ENCODE peak calls at places on chromosomes 7 and 10, in ten cellular contexts. E, Z, C, T, O, S, N, I, L and Y are unnamed samples.
A peak's percentile ranks its signal among the peaks of the same experiment; 100 is the strongest.

GRCh38 chr10:33041783-33042437 is 83.9 kb upstream of the ITGB1 start:
- DNase-seq in E (no peak), Z (no peak), C (no peak), T (no peak), O (no peak), S (no peak), N (no peak), I (no peak), L (no peak), Y (no peak)

GRCh38 chr10:71939304-71939703 is 24.9 kb upstream of the CHST3 start:
- DNase-seq in E (no peak), Z (no peak), C (no peak), T (no peak), O (no peak), S (no peak), N (no peak), I (peak; percentile 67), L (no peak), Y (no peak)

GRCh38 chr7:121505540-121506182 is 109.6 kb upstream of the FAM3C start:
- DNase-seq in E (no peak), Z (no peak), C (no peak), T (no peak), O (no peak), S (no peak), N (no peak), I (no peak), L (no peak), Y (no peak)

GRCh38 chr10:127344346-127344745 is 148.0 kb upstream of the INSYN2A start:
- DNase-seq in E (no peak), Z (no peak), C (no peak), T (no peak), O (no peak), S (no peak), N (no peak), I (no peak), L (no peak), Y (no peak)

GRCh38 chr10:132065491-132066105 is at the start of gene JAKMIP3:
- DNase-seq in E (peak; percentile 88), Z (no peak), C (peak; percentile 86), T (peak; percentile 95), O (no peak), S (no peak), N (peak; percentile 94), I (no peak), L (no peak), Y (peak; percentile 73)

GRCh38 chr7:5636914-5637313 is 144.5 kb downstream of the RNF216 start:
- DNase-seq in E (peak; percentile 85), Z (no peak), C (peak; percentile 89), T (peak; percentile 93), O (no peak), S (no peak), N (peak; percentile 96), I (peak; percentile 12), L (no peak), Y (no peak)

GRCh38 chr10:27072436-27073114 is 27.7 kb downstream of the ANKRD26 start:
- DNase-seq in E (no peak), Z (no peak), C (no peak), T (peak; percentile 9), O (no peak), S (no peak), N (no peak), I (no peak), L (no peak), Y (no peak)

GRCh38 chr7:155999631-156000489 is 187.6 kb upstream of the SHH start:
- DNase-seq in E (no peak), Z (no peak), C (no peak), T (no peak), O (no peak), S (no peak), N (no peak), I (no peak), L (no peak), Y (no peak)

GRCh38 chr10:110613341-110613995 is 30.7 kb upstream of the RBM20 start:
- DNase-seq in E (no peak), Z (no peak), C (no peak), T (no peak), O (no peak), S (no peak), N (no peak), I (peak; percentile 56), L (no peak), Y (no peak)

GRCh38 chr10:100655760-100656421 is 89.5 kb upstream of the PAX2 start:
- DNase-seq in E (no peak), Z (no peak), C (no peak), T (no peak), O (no peak), S (no peak), N (no peak), I (no peak), L (no peak), Y (no peak)

GRCh38 chr10:61283066-61283465 is 170.1 kb downstream of the TMEM26 start:
- DNase-seq in E (no peak), Z (no peak), C (no peak), T (no peak), O (no peak), S (no peak), N (no peak), I (no peak), L (no peak), Y (no peak)

GRCh38 chr7:122255454-122255853 is 49.1 kb downstream of the FEZF1 start:
- DNase-seq in E (no peak), Z (no peak), C (no peak), T (no peak), O (no peak), S (no peak), N (no peak), I (no peak), L (no peak), Y (no peak)

GRCh38 chr10:110422548-110422947 is 75.2 kb upstream of the DUSP5 start:
- DNase-seq in E (no peak), Z (no peak), C (no peak), T (no peak), O (no peak), S (no peak), N (no peak), I (no peak), L (no peak), Y (no peak)

GRCh38 chr10:78684954-78685353 is 383.8 kb upstream of the ZMIZ1 start:
- DNase-seq in E (no peak), Z (peak; percentile 43), C (no peak), T (no peak), O (no peak), S (no peak), N (no peak), I (no peak), L (no peak), Y (no peak)

GRCh38 chr7:158614695-158615094 is 27.1 kb upstream of the PTPRN2 start:
- DNase-seq in E (peak; percentile 65), Z (no peak), C (no peak), T (peak; percentile 85), O (no peak), S (no peak), N (peak; percentile 78), I (no peak), L (no peak), Y (no peak)